ENCODE peak calls at places on chromosomes 6 and 20, in five cellular contexts. One of them, this sample, is unnamed.

GRCh38 chr6:118542184-118542952 is 5.7 kb upstream of the PLN start:
- DNase-seq in posterior cingulate gyrus: no peak
- DNase-seq in AG04450: no peak
- DNase-seq in GM04504: peak; percentile 21
- DNase-seq in GM03348: peak; percentile 65
- DNase-seq in this sample: no peak

GRCh38 chr20:8215516-8215915 is 83.5 kb downstream of the PLCB1 start:
- DNase-seq in posterior cingulate gyrus: no peak
- DNase-seq in AG04450: peak; percentile 59
- DNase-seq in GM04504: no peak
- DNase-seq in GM03348: no peak
- DNase-seq in this sample: no peak

GRCh38 chr20:50794846-50795634 is at the start of gene BCAS4:
- DNase-seq in posterior cingulate gyrus: peak; percentile 74
- DNase-seq in AG04450: peak; percentile 37
- DNase-seq in GM04504: peak; percentile 67
- DNase-seq in GM03348: peak; percentile 97
- DNase-seq in this sample: no peak

GRCh38 chr6:96923400-96923799 is 1.1 kb upstream of the KLHL32 start:
- DNase-seq in posterior cingulate gyrus: no peak
- DNase-seq in AG04450: no peak
- DNase-seq in GM04504: no peak
- DNase-seq in GM03348: no peak
- DNase-seq in this sample: no peak

GRCh38 chr6:42158011-42158410 is 15.2 kb upstream of the GUCA1A start:
- DNase-seq in posterior cingulate gyrus: no peak
- DNase-seq in AG04450: no peak
- DNase-seq in GM04504: no peak
- DNase-seq in GM03348: peak; percentile 73
- DNase-seq in this sample: no peak

GRCh38 chr6:90230547-90231240 is 65.9 kb downstream of the BACH2 start:
- DNase-seq in posterior cingulate gyrus: no peak
- DNase-seq in AG04450: no peak
- DNase-seq in GM04504: no peak
- DNase-seq in GM03348: no peak
- DNase-seq in this sample: no peak

GRCh38 chr6:2877057-2877882 is 25.8 kb downstream of the SERPINB9 start:
- DNase-seq in posterior cingulate gyrus: no peak
- DNase-seq in AG04450: no peak
- DNase-seq in GM04504: no peak
- DNase-seq in GM03348: no peak
- DNase-seq in this sample: no peak

GRCh38 chr20:25173886-25174308 is 21.6 kb upstream of the ENTPD6 start:
- DNase-seq in posterior cingulate gyrus: no peak
- DNase-seq in AG04450: no peak
- DNase-seq in GM04504: no peak
- DNase-seq in GM03348: no peak
- DNase-seq in this sample: no peak

GRCh38 chr20:34675993-34676641 is 775 bp downstream of the PIGU start:
- DNase-seq in posterior cingulate gyrus: no peak
- DNase-seq in AG04450: no peak
- DNase-seq in GM04504: no peak
- DNase-seq in GM03348: no peak
- DNase-seq in this sample: no peak

GRCh38 chr6:116556065-116556464 is 2.5 kb downstream of the CALHM4 start:
- DNase-seq in posterior cingulate gyrus: no peak
- DNase-seq in AG04450: no peak
- DNase-seq in GM04504: peak; percentile 58
- DNase-seq in GM03348: peak; percentile 61
- DNase-seq in this sample: no peak

GRCh38 chr6:48151142-48151541 is 40.1 kb upstream of the PTCHD4 start:
- DNase-seq in posterior cingulate gyrus: no peak
- DNase-seq in AG04450: no peak
- DNase-seq in GM04504: peak; percentile 16
- DNase-seq in GM03348: no peak
- DNase-seq in this sample: no peak

GRCh38 chr6:151494235-151494950 is 576 bp downstream of the CCDC170 start:
- DNase-seq in posterior cingulate gyrus: no peak
- DNase-seq in AG04450: no peak
- DNase-seq in GM04504: no peak
- DNase-seq in GM03348: peak; percentile 44
- DNase-seq in this sample: no peak

GRCh38 chr6:5492356-5492755 is 231.0 kb downstream of the FARS2 start:
- DNase-seq in posterior cingulate gyrus: no peak
- DNase-seq in AG04450: no peak
- DNase-seq in GM04504: no peak
- DNase-seq in GM03348: no peak
- DNase-seq in this sample: no peak

GRCh38 chr20:53578492-53579222 is 15.0 kb downstream of the ZNF217 start:
- DNase-seq in posterior cingulate gyrus: peak; percentile 40
- DNase-seq in AG04450: peak; percentile 77
- DNase-seq in GM04504: peak; percentile 84
- DNase-seq in GM03348: peak; percentile 80
- DNase-seq in this sample: peak; percentile 50

GRCh38 chr6:140415266-140415665 is 1040.8 kb upstream of the CITED2 start:
- DNase-seq in posterior cingulate gyrus: no peak
- DNase-seq in AG04450: no peak
- DNase-seq in GM04504: no peak
- DNase-seq in GM03348: no peak
- DNase-seq in this sample: no peak

This sample was measured in brain pericyte.